ENCODE peak calls at places on chromosomes 7 and 10, in seven cellular contexts. N is activated CD8-positive, alpha-beta T cell treated with anti-CD3 and anti-CD28 coated beads for 36 hours; W is OCI-LY7; T is neural crest cell; E is astrocyte of the spinal cord; C is WERI-Rb-1; G is MM.1S. O is an unnamed sample.

GRCh38 chr7:152641384-152641783 is 34.6 kb downstream of the XRCC2 start:
- DNase-seq in C (no peak), G (no peak), W (no peak), N (no peak), T (no peak), E (no peak), O (no peak)

GRCh38 chr7:127598318-127598717 is 4.8 kb downstream of the FSCN3 start:
- DNase-seq in E (no peak), N (peak; percentile 16), T (no peak), C (peak; percentile 31), G (no peak), W (no peak), O (no peak)

GRCh38 chr10:82888809-82889455 is 1013.9 kb downstream of the NRG3 start:
- DNase-seq in C (no peak), W (no peak), E (no peak), N (no peak), T (no peak), G (no peak), O (no peak)

GRCh38 chr10:123102673-123103072 is 33.1 kb upstream of the HMX3 start:
- DNase-seq in T (no peak), G (no peak), W (no peak), N (no peak), E (no peak), C (no peak), O (no peak)

GRCh38 chr10:103763374-103764202 is 91.8 kb downstream of the SH3PXD2A start:
- DNase-seq in W (peak; percentile 85), G (no peak), C (no peak), N (peak; percentile 43), E (peak; percentile 41), T (no peak), O (no peak)

GRCh38 chr7:2451171-2452073 is 24.8 kb downstream of the GRIFIN start:
- DNase-seq in N (peak; percentile 88), W (peak; percentile 71), E (peak; percentile 66), T (peak; percentile 96), G (peak; percentile 64), C (peak; percentile 87), O (peak; percentile 90)

GRCh38 chr10:92656266-92656961 is 33.3 kb upstream of the HHEX start:
- DNase-seq in T (no peak), E (no peak), N (no peak), W (no peak), G (no peak), C (no peak), O (no peak)

GRCh38 chr10:51911721-51912120 is 212.3 kb upstream of the CSTF2T start:
- DNase-seq in C (no peak), G (no peak), T (no peak), W (no peak), E (no peak), N (no peak), O (no peak)

GRCh38 chr10:48414778-48415177 is 108.3 kb downstream of the MAPK8 start:
- DNase-seq in G (no peak), E (peak; percentile 35), C (no peak), W (no peak), N (no peak), T (no peak), O (no peak)

GRCh38 chr7:101244385-101245146 is at the start of gene FIS1:
- DNase-seq in W (peak; percentile 94), C (peak; percentile 94), E (peak; percentile 92), N (peak; percentile 97), G (peak; percentile 93), T (peak; percentile 89), O (peak; percentile 93)
- TF ChIP-seq CTCF in W (peak; percentile 68), C (peak; percentile 88), E (peak; percentile 92), N (peak; percentile 69), G (peak; percentile 89), T (peak; percentile 93), O (peak; percentile 92)

DNA sequence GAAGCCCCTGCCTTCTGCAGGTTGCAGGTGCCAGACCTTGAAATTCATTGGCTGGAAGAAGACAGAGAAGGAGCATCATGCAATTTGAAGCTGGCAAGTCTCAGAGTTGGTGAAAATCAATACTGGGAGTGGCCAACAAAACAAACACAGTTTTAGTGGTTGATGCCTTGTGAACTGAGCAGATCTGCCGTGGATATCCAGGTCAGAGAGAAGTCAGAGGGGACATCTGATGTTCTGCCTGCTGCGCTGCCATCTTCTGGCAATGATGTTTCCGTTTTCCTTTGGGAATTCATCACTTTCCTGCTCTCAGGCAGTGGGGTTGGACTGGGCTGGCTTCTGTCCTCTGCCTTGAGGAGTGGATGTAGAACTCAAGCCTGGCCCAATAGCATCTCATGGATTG is 132.0 kb downstream of the RPS24 start:
- DNase-seq in N (no peak), T (no peak), G (no peak), E (no peak), W (no peak), C (peak; percentile 70), O (no peak)
- TF ChIP-seq CTCF in N (no peak), T (peak; percentile 32), G (no peak), E (peak; percentile 16), W (no peak), C (peak; percentile 83), O (no peak)

DNA sequence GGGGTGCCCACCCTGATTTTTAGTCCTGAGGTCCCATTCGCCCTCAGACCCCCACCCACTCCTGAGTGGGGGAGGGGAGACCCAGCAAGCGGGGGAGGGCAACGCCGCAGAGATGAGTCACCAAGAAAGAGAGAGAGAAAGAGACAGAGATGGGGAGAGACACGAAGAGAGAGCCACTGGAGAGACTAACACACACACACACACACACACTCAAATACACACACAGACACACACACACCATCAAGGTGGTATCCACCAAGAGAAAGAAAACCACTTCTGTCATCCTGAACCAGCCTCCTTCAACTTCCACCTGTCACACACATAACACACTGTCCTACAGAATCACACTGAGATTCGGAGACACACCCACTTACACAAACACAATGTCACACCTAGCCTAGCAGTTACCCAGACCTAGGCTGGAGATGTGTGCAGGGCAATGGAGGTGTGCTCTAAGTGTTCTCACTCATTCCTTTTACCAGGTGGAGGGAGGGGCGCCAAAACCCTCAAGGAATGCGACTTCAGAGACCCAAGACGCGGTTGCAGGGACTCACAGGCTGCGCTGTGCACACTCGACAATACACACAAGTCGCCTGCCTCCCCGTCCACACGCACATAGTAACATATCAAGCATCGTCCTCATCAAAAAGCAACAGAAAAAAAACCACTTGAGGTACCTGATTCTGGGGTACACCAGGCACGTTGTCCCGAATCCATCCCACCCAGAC is 3.9 kb upstream of the VGF start:
- DNase-seq in C (no peak), T (no peak), E (no peak), W (no peak), N (no peak), G (no peak), O (no peak)
- TF ChIP-seq CTCF in C (no peak), T (no peak), E (no peak), W (no peak), N (no peak), G (no peak), O (no peak)

GRCh38 chr7:47568056-47568455 is 13.9 kb downstream of the TNS3 start:
- DNase-seq in N (no peak), C (no peak), W (no peak), G (no peak), T (no peak), E (no peak), O (no peak)
- TF ChIP-seq CTCF in N (no peak), C (no peak), W (no peak), G (no peak), T (no peak), E (no peak), O (no peak)

GRCh38 chr7:65749518-65749917 is 123.4 kb upstream of the VKORC1L1 start:
- DNase-seq in T (no peak), E (no peak), G (no peak), N (no peak), C (no peak), W (no peak), O (no peak)

GRCh38 chr7:65746398-65746669 is 126.5 kb upstream of the VKORC1L1 start:
- DNase-seq in W (no peak), T (no peak), G (no peak), E (peak; percentile 31), N (no peak), C (no peak), O (no peak)

GRCh38 chr7:65749039-65749438 is 123.8 kb upstream of the VKORC1L1 start:
- DNase-seq in E (no peak), G (no peak), W (no peak), N (no peak), C (no peak), T (no peak), O (no peak)

GRCh38 chr7:65750511-65751344 is 122.1 kb upstream of the VKORC1L1 start:
- DNase-seq in E (peak; percentile 90), N (peak; percentile 91), T (peak; percentile 82), W (peak; percentile 92), C (peak; percentile 91), G (peak; percentile 91), O (peak; percentile 96)
- TF ChIP-seq CTCF in E (no peak), N (no peak), T (no peak), W (no peak), C (no peak), G (no peak), O (no peak)

GRCh38 chr10:102268333-102268999 is 23.1 kb downstream of the GBF1 start:
- DNase-seq in E (peak; percentile 45), G (no peak), N (peak; percentile 16), W (no peak), C (no peak), T (no peak), O (no peak)
- TF ChIP-seq CTCF in E (no peak), G (no peak), N (no peak), W (peak; percentile 35), C (no peak), T (no peak), O (no peak)

GRCh38 chr10:71483871-71484270 is 87.2 kb downstream of the CDH23 start:
- DNase-seq in N (no peak), W (no peak), T (no peak), G (no peak), E (no peak), C (no peak), O (no peak)

GRCh38 chr10:71489077-71489476 is 92.4 kb downstream of the CDH23 start:
- DNase-seq in G (no peak), E (no peak), N (no peak), T (no peak), C (no peak), W (no peak), O (no peak)

GRCh38 chr10:71484352-71484751 is 87.6 kb downstream of the CDH23 start:
- DNase-seq in W (no peak), T (no peak), G (no peak), E (no peak), C (no peak), N (no peak), O (no peak)

GRCh38 chr10:71483135-71483534 is 86.4 kb downstream of the CDH23 start:
- DNase-seq in W (no peak), G (no peak), E (no peak), T (no peak), N (no peak), C (no peak), O (no peak)

GRCh38 chr10:71486465-71487114 is 89.9 kb downstream of the CDH23 start:
- DNase-seq in N (peak; percentile 77), T (peak; percentile 74), C (peak; percentile 86), G (peak; percentile 32), W (peak; percentile 42), E (peak; percentile 10), O (peak; percentile 58)
- TF ChIP-seq CTCF in N (peak; percentile 70), T (peak; percentile 65), C (peak; percentile 90), G (peak; percentile 49), W (peak; percentile 76), E (peak; percentile 81), O (peak; percentile 51)